ENCODE peak calls at places on chromosomes 4 and X, in eight cellular contexts. E is brain microvascular endothelial cell, Z is cardiac muscle cell, V is left lung, M is heart left ventricle, A is keratinocyte, P is colonic mucosa, X is sigmoid colon. W is an unnamed sample.

GRCh38 chrX:39859991-39860861 is 237.5 kb downstream of the BCOR start:
- DNase-seq in P (no peak), Z (peak; percentile 46), M (peak; percentile 32), V (no peak), A (peak; percentile 26), E (peak; percentile 51), X (peak; percentile 68), W (peak; percentile 45)

GRCh38 chrX:17459008-17459407 is 84.0 kb downstream of the NHS start:
- DNase-seq in E (no peak), P (no peak), M (peak; percentile 17), Z (no peak), V (peak; percentile 40), X (peak; percentile 77), A (peak; percentile 5), W (peak; percentile 19)

GRCh38 chr4:21848001-21848400 is 100.6 kb downstream of the KCNIP4 start:
- DNase-seq in Z (peak; percentile 23), M (no peak), A (no peak), E (no peak), P (no peak), V (no peak), X (no peak), W (no peak)

GRCh38 chr4:151173751-151174325 is 74.4 kb downstream of the RPS3A start:
- DNase-seq in E (no peak), M (peak; percentile 40), X (peak; percentile 89), V (no peak), P (no peak), A (no peak), Z (no peak), W (peak; percentile 61)

GRCh38 chr4:16212138-16212782 is 14.0 kb downstream of the TAPT1 start:
- DNase-seq in A (no peak), M (no peak), Z (no peak), P (no peak), X (no peak), E (no peak), V (no peak), W (no peak)

GRCh38 chr4:48405924-48406323 is 64.6 kb downstream of the SLAIN2 start:
- DNase-seq in P (no peak), M (no peak), X (no peak), Z (no peak), E (no peak), V (no peak), A (no peak), W (no peak)

GRCh38 chr4:159367421-159368105 is 264.7 kb downstream of the RAPGEF2 start:
- DNase-seq in P (no peak), X (no peak), V (no peak), A (no peak), Z (no peak), M (no peak), E (no peak), W (no peak)

GRCh38 chr4:108635070-108635655 is 14.8 kb downstream of the RPL34 start:
- DNase-seq in X (no peak), P (no peak), V (no peak), A (no peak), E (no peak), Z (no peak), M (no peak), W (no peak)

GRCh38 chr4:65943076-65943475 is 272.8 kb upstream of the EPHA5 start:
- DNase-seq in M (no peak), Z (peak; percentile 89), V (no peak), P (no peak), X (no peak), A (peak; percentile 0), E (peak; percentile 92), W (no peak)

GRCh38 chr4:145709843-145710242 is 29.9 kb downstream of the C4orf51 start:
- DNase-seq in A (peak; percentile 79), V (no peak), M (no peak), X (no peak), E (peak; percentile 86), P (no peak), Z (no peak), W (no peak)

GRCh38 chr4:956531-957230 is 16.7 kb downstream of the DGKQ start:
- DNase-seq in A (no peak), P (no peak), E (no peak), Z (no peak), V (peak; percentile 6), X (peak; percentile 27), M (no peak), W (no peak)

GRCh38 chr4:116027311-116027710 is 913.9 kb upstream of the NDST4 start:
- DNase-seq in A (no peak), P (no peak), M (no peak), X (no peak), V (no peak), E (no peak), Z (no peak), W (no peak)

GRCh38 chrX:149717803-149718202 is 5.9 kb downstream of the MAGEA11 start:
- DNase-seq in M (no peak), E (no peak), A (no peak), Z (no peak), P (peak; percentile 62), V (no peak), X (no peak), W (no peak)

GRCh38 chrX:68699960-68700746 is 52.7 kb downstream of the STARD8 start:
- DNase-seq in X (no peak), P (no peak), A (no peak), V (no peak), M (peak; percentile 25), E (no peak), Z (no peak), W (no peak)

GRCh38 chrX:68697036-68697435 is 49.6 kb downstream of the STARD8 start:
- DNase-seq in A (no peak), Z (no peak), E (no peak), M (no peak), P (no peak), V (no peak), X (no peak), W (no peak)

GRCh38 chrX:68696267-68696666 is 48.8 kb downstream of the STARD8 start:
- DNase-seq in V (no peak), M (no peak), Z (no peak), X (no peak), E (no peak), P (no peak), A (no peak), W (no peak)

GRCh38 chrX:68697465-68698125 is 50.1 kb downstream of the STARD8 start:
- DNase-seq in P (no peak), V (no peak), M (no peak), Z (no peak), A (no peak), E (no peak), X (no peak), W (no peak)

DNA sequence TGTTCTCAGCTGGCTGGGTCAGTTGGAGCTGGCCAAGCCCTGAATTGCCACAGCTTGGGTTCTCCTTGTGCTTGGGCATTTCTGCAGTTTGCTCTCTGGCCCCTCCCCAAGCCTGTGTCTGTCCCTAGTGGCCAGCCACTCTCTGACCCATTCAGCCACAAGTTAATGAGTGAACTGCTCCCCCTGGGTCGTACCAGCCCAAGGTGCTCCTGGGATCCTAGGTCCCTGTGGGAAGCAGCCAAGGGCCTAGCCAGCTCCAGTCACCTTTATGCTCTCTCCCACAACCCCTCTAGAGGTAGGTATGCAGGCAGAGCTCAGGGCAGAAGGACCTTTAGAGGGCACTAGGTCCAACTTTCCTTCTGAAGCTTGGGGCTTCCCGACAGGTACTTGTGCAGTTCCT is 51.5 kb downstream of the STARD8 start:
- DNase-seq in V (no peak), A (no peak), X (no peak), E (no peak), P (no peak), M (no peak), Z (no peak), W (no peak)
- H3K27ac ChIP-seq in V (no peak overlapping the region), A (no peak overlapping the region), X (no peak overlapping the region), E (no peak overlapping the region), P (no peak overlapping the region), M (peak overlapping the region; percentile 41), Z (no peak overlapping the region), W (peak overlapping the region; percentile 37)

DNA sequence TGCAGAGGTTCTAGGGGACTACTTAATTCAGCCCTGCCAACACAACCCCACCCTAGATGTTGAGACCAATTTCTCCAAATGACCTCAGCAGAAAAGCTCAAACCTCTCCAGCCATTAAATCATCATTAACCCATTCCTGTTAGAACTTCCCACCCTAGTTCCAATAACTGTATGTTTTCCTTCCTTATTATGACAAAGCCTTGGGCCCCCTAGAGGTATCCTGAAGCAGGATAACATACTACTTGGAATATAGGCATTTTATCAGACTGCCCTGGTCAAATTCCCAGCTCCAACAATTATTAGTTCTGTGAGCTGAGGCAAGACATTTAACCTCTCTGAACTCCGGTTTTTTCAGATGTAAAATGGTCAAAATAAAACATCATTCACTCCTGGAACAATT is 244.6 kb upstream of the TENM3 start:
- DNase-seq in X (no peak), A (no peak), E (no peak), V (no peak), Z (no peak), M (no peak), P (no peak), W (no peak)
- TF ChIP-seq CTCF in X (no peak), A (no peak), E (peak; percentile 37), V (no peak), Z (peak; percentile 13), M (no peak), P (no peak), W (no peak)

GRCh38 chr4:30295652-30296051 is 424.5 kb upstream of the PCDH7 start:
- DNase-seq in X (no peak), E (no peak), Z (no peak), P (no peak), V (no peak), M (no peak), A (no peak), W (no peak)
- H3K27ac ChIP-seq in X (no peak overlapping the region), E (no peak overlapping the region), Z (no peak overlapping the region), P (no peak overlapping the region), V (no peak overlapping the region), M (no peak overlapping the region), A (no peak overlapping the region), W (no peak overlapping the region)

GRCh38 chr4:2372488-2373030 is 45.9 kb downstream of the ZFYVE28 start:
- DNase-seq in P (no peak), M (no peak), X (no peak), A (no peak), Z (no peak), E (no peak), V (no peak), W (no peak)

GRCh38 chr4:2371765-2372487 is 46.5 kb downstream of the ZFYVE28 start:
- DNase-seq in P (no peak), V (no peak), A (no peak), X (no peak), E (no peak), Z (no peak), M (no peak), W (no peak)

GRCh38 chr4:2370597-2371320 is 47.7 kb downstream of the ZFYVE28 start:
- DNase-seq in M (no peak), P (no peak), X (no peak), Z (no peak), A (no peak), E (no peak), V (no peak), W (no peak)

GRCh38 chr4:2375427-2375826 is 43.0 kb downstream of the ZFYVE28 start:
- DNase-seq in V (no peak), E (no peak), A (no peak), M (no peak), Z (no peak), X (no peak), P (no peak), W (no peak)

DNA sequence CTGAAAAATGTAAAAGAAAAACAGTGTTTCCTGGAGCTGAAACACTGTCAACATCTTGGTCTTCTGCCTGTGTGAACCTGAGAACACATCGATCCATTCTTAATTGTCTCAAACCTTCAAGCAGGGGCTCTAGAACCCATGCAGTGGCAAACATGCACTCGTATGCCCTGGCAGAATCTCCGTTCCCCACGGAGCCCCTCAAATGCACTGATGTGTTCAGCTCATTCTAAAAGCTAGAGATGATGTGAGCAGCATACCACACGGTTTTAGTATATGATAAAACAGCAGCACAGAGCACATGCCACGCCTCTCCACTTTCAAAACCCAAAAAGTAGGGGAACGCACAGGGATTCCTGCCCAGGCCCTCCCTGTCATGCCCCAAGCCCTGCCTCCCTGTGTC is 44.9 kb downstream of the ZFYVE28 start:
- DNase-seq in A (no peak), M (no peak), Z (no peak), E (no peak), P (no peak), X (no peak), V (no peak), W (no peak)
- TF ChIP-seq CTCF in A (no peak), M (no peak), Z (no peak), E (no peak), P (no peak), X (no peak), V (no peak), W (no peak)